ENCODE peak calls at places on chromosomes 7 and 10, in five cellular contexts. P, F, H, L and J are unnamed samples.

GRCh38 chr10:102375867-102376266 is 19.6 kb upstream of the NFKB2 start:
- DNase-seq in L (no peak), P (no peak), H (no peak), F (no peak), J (no peak)

GRCh38 chr7:108147031-108147563 is 16.9 kb upstream of the LAMB4 start:
- DNase-seq in H (no peak), F (no peak), L (no peak), P (no peak), J (no peak)

GRCh38 chr7:78140109-78140508 is 341.5 kb downstream of the PHTF2 start:
- DNase-seq in L (no peak), H (no peak), P (no peak), F (no peak), J (no peak)

GRCh38 chr10:63866075-63866746 is 345.0 kb downstream of the REEP3 start:
- DNase-seq in L (peak; percentile 75), H (peak; percentile 25), F (peak; percentile 87), P (peak; percentile 57), J (peak; percentile 78)

GRCh38 chr7:50962281-50962883 is 179.7 kb upstream of the GRB10 start:
- DNase-seq in H (no peak), P (no peak), L (no peak), F (peak; percentile 38), J (no peak)

GRCh38 chr7:2954433-2954853 is 89.2 kb downstream of the CARD11 start:
- DNase-seq in P (no peak), H (no peak), F (no peak), L (no peak), J (no peak)

GRCh38 chr7:33706666-33707194 is 198.6 kb upstream of the BMPER start:
- DNase-seq in L (no peak), F (no peak), H (no peak), P (no peak), J (no peak)

GRCh38 chr10:130395248-130395936 is 259.2 kb downstream of the GLRX3 start:
- DNase-seq in L (no peak), H (no peak), P (no peak), F (no peak), J (no peak)

GRCh38 chr7:85508642-85509429 is 322.0 kb upstream of the SEMA3D start:
- DNase-seq in H (peak; percentile 67), P (no peak), L (no peak), F (no peak), J (no peak)

GRCh38 chr10:92688927-92689662 is 660 bp upstream of the HHEX start:
- DNase-seq in L (peak; percentile 29), F (peak; percentile 20), H (no peak), P (no peak), J (peak; percentile 60)

GRCh38 chr7:50661345-50662058 is 96.3 kb upstream of the DDC start:
- DNase-seq in F (no peak), P (peak; percentile 83), H (no peak), L (no peak), J (peak; percentile 43)

GRCh38 chr7:117582219-117582704 is 102.4 kb downstream of the CFTR start:
- DNase-seq in H (no peak), P (no peak), L (no peak), F (peak; percentile 95), J (no peak)

GRCh38 chr10:34575882-34576281 is 239.2 kb downstream of the PARD3 start:
- DNase-seq in H (peak; percentile 47), P (no peak), L (no peak), F (peak; percentile 84), J (no peak)

GRCh38 chr10:123998197-123999141 is 94.9 kb downstream of the CHST15 start:
- DNase-seq in H (no peak), P (no peak), F (no peak), L (no peak), J (no peak)

GRCh38 chr10:123996302-123996701 is 97.1 kb downstream of the CHST15 start:
- DNase-seq in F (peak; percentile 32), L (no peak), H (no peak), P (no peak), J (no peak)

GRCh38 chr10:123995461-123996131 is 97.8 kb downstream of the CHST15 start:
- DNase-seq in H (peak; percentile 91), L (peak; percentile 35), P (peak; percentile 77), F (peak; percentile 76), J (peak; percentile 68)

GRCh38 chr10:123997486-123998196 is 95.8 kb downstream of the CHST15 start:
- DNase-seq in H (peak; percentile 99), F (peak; percentile 91), P (peak; percentile 90), L (no peak), J (no peak)

GRCh38 chr10:123997013-123997412 is 96.4 kb downstream of the CHST15 start:
- DNase-seq in P (no peak), H (no peak), L (no peak), F (no peak), J (no peak)
- H2AFZ ChIP-seq in P (no peak overlapping the region), H (no peak overlapping the region), L (no peak overlapping the region), F (no peak overlapping the region), J (no peak overlapping the region)

DNA sequence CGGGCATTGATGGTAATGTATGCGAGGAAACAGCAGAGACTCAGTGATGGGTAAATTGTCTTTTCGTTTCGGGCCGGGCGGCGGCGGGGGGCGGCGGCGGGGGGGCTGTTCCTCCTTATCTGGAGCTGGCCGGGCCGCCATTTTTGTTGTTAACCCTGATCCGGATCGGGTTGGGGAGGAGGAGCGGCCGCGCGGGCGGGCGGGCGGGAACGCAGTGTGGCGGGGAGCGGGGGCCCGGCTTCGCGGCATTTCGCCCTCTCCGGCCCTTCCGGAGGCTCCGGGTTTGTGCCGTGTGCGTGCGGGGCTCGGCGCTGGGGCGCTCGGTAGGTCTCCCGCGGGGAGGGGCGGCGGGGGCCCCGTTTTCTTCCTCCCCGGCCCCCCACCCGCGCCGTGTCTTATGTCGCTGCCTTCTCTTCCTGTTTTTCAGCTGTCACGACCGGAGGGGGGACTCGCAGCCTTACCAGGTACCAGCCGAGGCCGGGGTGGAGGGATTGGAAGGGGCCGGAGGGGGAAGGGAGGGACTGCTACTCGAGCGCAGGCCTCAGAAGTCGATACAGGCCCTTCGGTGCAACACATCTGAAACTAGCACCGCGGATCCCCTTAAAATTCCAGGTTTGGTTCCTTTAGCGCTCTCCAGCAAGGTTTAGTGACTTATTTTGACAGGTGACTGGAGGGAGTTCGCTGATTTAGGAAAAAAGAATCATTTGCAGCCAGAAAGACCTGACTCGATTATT is 820 bp downstream of the WAC start:
- DNase-seq in P (peak; percentile 48), F (peak; percentile 21), L (peak; percentile 26), H (peak; percentile 28), J (peak; percentile 80)
- H2AFZ ChIP-seq in P (peak overlapping the region; percentile 60), F (no peak overlapping the region), L (peak overlapping the region; percentile 74), H (peak overlapping the region; percentile 65), J (no peak overlapping the region)

GRCh38 chr10:14750900-14751575 is 23.7 kb downstream of the FAM107B start:
- DNase-seq in F (no peak), H (no peak), L (no peak), P (no peak), J (peak; percentile 85)

GRCh38 chr10:14751576-14752330 is 22.9 kb downstream of the FAM107B start:
- DNase-seq in F (no peak), H (no peak), P (no peak), L (no peak), J (peak; percentile 77)

GRCh38 chr10:14748471-14748870 is 26.2 kb downstream of the FAM107B start:
- DNase-seq in F (peak; percentile 2), L (no peak), P (no peak), H (no peak), J (no peak)

GRCh38 chr10:14749051-14749809 is 25.5 kb downstream of the FAM107B start:
- DNase-seq in F (no peak), L (no peak), P (no peak), H (no peak), J (peak; percentile 58)
- H2AFZ ChIP-seq in F (no peak overlapping the region), L (peak overlapping the region; percentile 68), P (no peak overlapping the region), H (peak overlapping the region; percentile 17), J (no peak overlapping the region)

GRCh38 chr7:99409192-99409572 is 413 bp downstream of the BUD31 start:
- DNase-seq in P (no peak), F (no peak), H (no peak), L (no peak), J (peak; percentile 66)

GRCh38 chr7:99408347-99409191 is at the start of the genes BUD31 and PDAP1:
- DNase-seq in F (peak; percentile 87), L (peak; percentile 97), H (peak; percentile 92), P (peak; percentile 93), J (peak; percentile 97)

GRCh38 chr7:99406557-99406956 is 1.8 kb downstream of the PDAP1 start:
- DNase-seq in L (no peak), P (no peak), F (no peak), H (no peak), J (no peak)

GRCh38 chr7:99409814-99410213 is 1.0 kb downstream of the BUD31 start:
- DNase-seq in L (no peak), F (no peak), P (no peak), H (no peak), J (no peak)

DNA sequence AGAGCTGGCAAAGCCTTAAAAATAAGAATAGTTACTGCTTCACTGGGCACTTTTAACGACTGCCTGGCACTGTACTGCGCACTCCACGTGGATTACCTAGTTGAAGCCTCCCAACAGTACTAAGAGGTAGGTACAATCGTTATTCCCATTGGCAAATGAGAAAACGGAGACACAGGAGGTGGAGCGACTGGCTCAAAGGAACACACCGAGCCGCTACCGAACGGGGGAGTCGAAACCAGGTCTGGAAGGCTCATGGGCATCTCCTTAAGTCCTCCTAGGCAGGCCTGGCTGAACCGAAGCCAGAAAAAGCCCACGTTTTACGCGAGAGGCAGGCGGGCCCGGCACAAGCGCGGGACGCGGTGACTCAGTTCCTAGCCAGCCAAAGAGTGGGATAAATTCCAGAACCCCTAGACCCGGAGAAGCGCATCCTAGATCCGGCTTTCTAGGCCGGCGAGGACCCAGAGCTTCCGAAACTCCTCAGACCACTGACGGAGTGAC is 499 bp downstream of the PDAP1 start:
- DNase-seq in L (no peak), H (peak; percentile 64), P (no peak), F (peak; percentile 53), J (peak; percentile 62)
- H2AFZ ChIP-seq in L (peak overlapping the region; percentile 95), H (peak overlapping the region; percentile 92), P (peak overlapping the region; percentile 83), F (peak overlapping the region; percentile 86), J (peak overlapping the region; percentile 96)

DNA sequence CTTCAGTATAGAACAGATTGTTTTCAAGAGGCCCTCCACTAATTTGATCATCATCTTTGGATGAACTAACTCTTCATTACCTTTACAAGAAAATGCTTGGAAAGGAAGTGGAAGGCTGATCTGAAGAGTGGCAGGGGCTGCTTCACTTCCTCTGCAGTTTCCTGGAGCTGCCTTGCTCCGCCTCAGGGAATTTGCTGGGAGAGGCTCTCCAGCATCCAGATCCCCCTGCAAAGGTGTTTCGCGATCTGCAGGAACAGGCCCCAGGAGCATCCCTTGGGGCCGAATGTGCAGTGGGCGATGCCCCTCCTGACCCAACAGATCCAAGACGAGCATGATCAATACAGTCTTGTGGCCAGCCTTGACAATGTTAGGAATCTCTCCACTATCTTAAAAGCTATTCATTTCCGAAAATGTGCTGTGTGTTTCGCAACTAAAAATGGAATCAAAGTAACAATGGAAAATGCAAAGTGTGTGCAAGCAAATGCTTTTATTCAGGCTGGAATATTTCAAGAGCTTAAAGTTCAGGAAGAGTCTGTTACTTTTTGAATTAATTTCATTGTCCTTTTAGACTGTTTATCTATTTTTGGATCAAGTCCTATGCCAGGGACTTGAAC is 24.1 kb upstream of the TIAL1 start:
- DNase-seq in F (no peak), L (no peak), H (no peak), P (no peak), J (no peak)
- H2AFZ ChIP-seq in F (no peak overlapping the region), L (peak overlapping the region; percentile 82), H (peak overlapping the region; percentile 53), P (no peak overlapping the region), J (no peak overlapping the region)

GRCh38 chr10:110317866-110318850 is 13.4 kb upstream of the SMNDC1 start:
- DNase-seq in F (no peak), P (no peak), H (no peak), L (no peak), J (no peak)
- H2AFZ ChIP-seq in F (no peak overlapping the region), P (no peak overlapping the region), H (no peak overlapping the region), L (no peak overlapping the region), J (no peak overlapping the region)

GRCh38 chr10:77581738-77582137 is 55.9 kb downstream of the KCNMA1 start:
- DNase-seq in H (no peak), P (no peak), F (no peak), L (no peak), J (no peak)
- H2AFZ ChIP-seq in H (no peak overlapping the region), P (no peak overlapping the region), F (no peak overlapping the region), L (no peak overlapping the region), J (no peak overlapping the region)